ENCODE peak calls at places on chromosome 2, in six cellular contexts. One of them, this sample, is unnamed.

GRCh38 chr2:240322231-240322955 is 113.1 kb upstream of the GPC1 start:
- DNase-seq in lower leg skin: no peak
- DNase-seq in cardiac muscle cell: peak; percentile 80
- DNase-seq in stomach: no peak
- DNase-seq in fibroblast of lung: peak; percentile 70
- DNase-seq in fibroblast of pulmonary artery: peak; percentile 50
- DNase-seq in this sample: no peak

GRCh38 chr2:171514908-171515582 is 7.2 kb upstream of the CYBRD1 start:
- DNase-seq in lower leg skin: no peak
- DNase-seq in cardiac muscle cell: no peak
- DNase-seq in stomach: no peak
- DNase-seq in fibroblast of lung: no peak
- DNase-seq in fibroblast of pulmonary artery: no peak
- DNase-seq in this sample: no peak

GRCh38 chr2:196546151-196546919 is 93.2 kb upstream of the CCDC150 start:
- DNase-seq in lower leg skin: no peak
- DNase-seq in cardiac muscle cell: no peak
- DNase-seq in stomach: no peak
- DNase-seq in fibroblast of lung: no peak
- DNase-seq in fibroblast of pulmonary artery: no peak
- DNase-seq in this sample: no peak

GRCh38 chr2:105114551-105114950 is 76.7 kb downstream of the MRPS9 start:
- DNase-seq in lower leg skin: no peak
- DNase-seq in cardiac muscle cell: peak; percentile 78
- DNase-seq in stomach: no peak
- DNase-seq in fibroblast of lung: peak; percentile 75
- DNase-seq in fibroblast of pulmonary artery: peak; percentile 77
- DNase-seq in this sample: peak; percentile 63

GRCh38 chr2:147789287-147789686 is 55.5 kb upstream of the ACVR2A start:
- DNase-seq in lower leg skin: no peak
- DNase-seq in cardiac muscle cell: no peak
- DNase-seq in stomach: no peak
- DNase-seq in fibroblast of lung: no peak
- DNase-seq in fibroblast of pulmonary artery: no peak
- DNase-seq in this sample: no peak

GRCh38 chr2:232239956-232240681 is 138.4 kb upstream of the ALPP start:
- DNase-seq in lower leg skin: no peak
- DNase-seq in cardiac muscle cell: no peak
- DNase-seq in stomach: no peak
- DNase-seq in fibroblast of lung: no peak
- DNase-seq in fibroblast of pulmonary artery: no peak
- DNase-seq in this sample: no peak

GRCh38 chr2:174554514-174555119 is 43.0 kb downstream of the WIPF1 start:
- DNase-seq in lower leg skin: no peak
- DNase-seq in cardiac muscle cell: no peak
- DNase-seq in stomach: no peak
- DNase-seq in fibroblast of lung: no peak
- DNase-seq in fibroblast of pulmonary artery: no peak
- DNase-seq in this sample: no peak

GRCh38 chr2:192655916-192656315 is 461.2 kb upstream of the TMEFF2 start:
- DNase-seq in lower leg skin: no peak
- DNase-seq in cardiac muscle cell: no peak
- DNase-seq in stomach: no peak
- DNase-seq in fibroblast of lung: no peak
- DNase-seq in fibroblast of pulmonary artery: no peak
- DNase-seq in this sample: no peak

GRCh38 chr2:126482582-126483464 is 173.1 kb upstream of the GYPC start:
- DNase-seq in lower leg skin: no peak
- DNase-seq in cardiac muscle cell: peak; percentile 2
- DNase-seq in stomach: no peak
- DNase-seq in fibroblast of lung: no peak
- DNase-seq in fibroblast of pulmonary artery: no peak
- DNase-seq in this sample: peak; percentile 39

GRCh38 chr2:65367517-65367916 is 64.9 kb downstream of the SPRED2 start:
- DNase-seq in lower leg skin: peak; percentile 49
- DNase-seq in cardiac muscle cell: peak; percentile 92
- DNase-seq in stomach: peak; percentile 44
- DNase-seq in fibroblast of lung: peak; percentile 93
- DNase-seq in fibroblast of pulmonary artery: peak; percentile 95
- DNase-seq in this sample: peak; percentile 90

GRCh38 chr2:239836021-239836765 is 188.9 kb downstream of the NDUFA10 start:
- DNase-seq in lower leg skin: no peak
- DNase-seq in cardiac muscle cell: no peak
- DNase-seq in stomach: peak; percentile 13
- DNase-seq in fibroblast of lung: no peak
- DNase-seq in fibroblast of pulmonary artery: no peak
- DNase-seq in this sample: no peak

GRCh38 chr2:203786912-203787311 is 80.5 kb downstream of the CD28 start:
- DNase-seq in lower leg skin: peak; percentile 43
- DNase-seq in cardiac muscle cell: peak; percentile 85
- DNase-seq in stomach: no peak
- DNase-seq in fibroblast of lung: peak; percentile 74
- DNase-seq in fibroblast of pulmonary artery: peak; percentile 90
- DNase-seq in this sample: peak; percentile 39

GRCh38 chr2:217568289-217568985 is 434.4 kb downstream of the TNS1 start:
- DNase-seq in lower leg skin: no peak
- DNase-seq in cardiac muscle cell: no peak
- DNase-seq in stomach: no peak
- DNase-seq in fibroblast of lung: no peak
- DNase-seq in fibroblast of pulmonary artery: no peak
- DNase-seq in this sample: no peak

GRCh38 chr2:232139171-232139594 is 177.7 kb downstream of the DIS3L2 start:
- DNase-seq in lower leg skin: no peak
- DNase-seq in cardiac muscle cell: no peak
- DNase-seq in stomach: no peak
- DNase-seq in fibroblast of lung: no peak
- DNase-seq in fibroblast of pulmonary artery: no peak
- DNase-seq in this sample: no peak

GRCh38 chr2:136118819-136119716 is 1.1 kb upstream of the CXCR4 start:
- DNase-seq in lower leg skin: no peak
- DNase-seq in cardiac muscle cell: no peak
- DNase-seq in stomach: peak; percentile 64
- DNase-seq in fibroblast of lung: no peak
- DNase-seq in fibroblast of pulmonary artery: no peak
- DNase-seq in this sample: peak; percentile 85

GRCh38 chr2:205166749-205167148 is 515.6 kb upstream of the NRP2 start:
- DNase-seq in lower leg skin: no peak
- DNase-seq in cardiac muscle cell: peak; percentile 44
- DNase-seq in stomach: no peak
- DNase-seq in fibroblast of lung: no peak
- DNase-seq in fibroblast of pulmonary artery: no peak
- DNase-seq in this sample: no peak

GRCh38 chr2:181241366-181241765 is 215.8 kb upstream of the ITGA4 start:
- DNase-seq in lower leg skin: no peak
- DNase-seq in cardiac muscle cell: no peak
- DNase-seq in stomach: no peak
- DNase-seq in fibroblast of lung: no peak
- DNase-seq in fibroblast of pulmonary artery: no peak
- DNase-seq in this sample: no peak

GRCh38 chr2:187783446-187783845 is 229.2 kb upstream of the TFPI start:
- DNase-seq in lower leg skin: no peak
- DNase-seq in cardiac muscle cell: no peak
- DNase-seq in stomach: no peak
- DNase-seq in fibroblast of lung: peak; percentile 3
- DNase-seq in fibroblast of pulmonary artery: no peak
- DNase-seq in this sample: no peak

GRCh38 chr2:45014016-45014702 is 4.9 kb upstream of the SIX2 start:
- DNase-seq in lower leg skin: no peak
- DNase-seq in cardiac muscle cell: peak; percentile 84
- DNase-seq in stomach: peak; percentile 43
- DNase-seq in fibroblast of lung: peak; percentile 55
- DNase-seq in fibroblast of pulmonary artery: peak; percentile 69
- DNase-seq in this sample: peak; percentile 78

GRCh38 chr2:213046431-213046830 is 105.0 kb downstream of the IKZF2 start:
- DNase-seq in lower leg skin: no peak
- DNase-seq in cardiac muscle cell: no peak
- DNase-seq in stomach: no peak
- DNase-seq in fibroblast of lung: no peak
- DNase-seq in fibroblast of pulmonary artery: no peak
- DNase-seq in this sample: no peak

GRCh38 chr2:88221365-88221942 is 51.3 kb downstream of the THNSL2 start:
- DNase-seq in lower leg skin: no peak
- DNase-seq in cardiac muscle cell: no peak
- DNase-seq in stomach: no peak
- DNase-seq in fibroblast of lung: no peak
- DNase-seq in fibroblast of pulmonary artery: no peak
- DNase-seq in this sample: no peak

GRCh38 chr2:231699006-231699405 is 9.3 kb upstream of the PTMA start:
- DNase-seq in lower leg skin: no peak
- DNase-seq in cardiac muscle cell: no peak
- DNase-seq in stomach: no peak
- DNase-seq in fibroblast of lung: peak; percentile 39
- DNase-seq in fibroblast of pulmonary artery: no peak
- DNase-seq in this sample: no peak

DNA sequence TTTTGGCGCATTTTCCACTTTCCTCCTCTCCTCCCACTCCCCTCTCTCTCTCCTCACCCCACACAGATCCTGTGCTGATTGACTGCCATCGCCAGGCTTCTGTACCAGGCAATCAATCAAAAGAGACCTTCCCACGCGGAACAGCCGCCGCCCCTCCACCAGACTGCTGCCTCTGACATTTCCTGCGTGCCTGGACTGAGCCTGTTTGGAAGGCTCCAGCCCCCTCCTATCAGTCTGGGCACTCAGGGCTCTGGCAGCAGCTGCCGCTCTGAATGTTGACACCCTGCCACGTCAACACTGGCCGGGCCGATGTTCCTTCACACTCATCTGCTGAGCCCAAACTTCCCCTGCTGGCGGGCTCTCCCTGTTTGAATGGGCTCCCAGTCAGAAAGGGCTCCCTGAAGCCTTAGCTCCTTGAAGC is 467.7 kb downstream of the EPHA4 start:
- DNase-seq in lower leg skin: peak; percentile 58
- DNase-seq in cardiac muscle cell: peak; percentile 44
- DNase-seq in stomach: peak; percentile 34
- DNase-seq in fibroblast of lung: peak; percentile 62
- DNase-seq in fibroblast of pulmonary artery: peak; percentile 29
- DNase-seq in this sample: no peak
- TF ChIP-seq CTCF in lower leg skin: no peak
- TF ChIP-seq CTCF in cardiac muscle cell: no peak
- TF ChIP-seq CTCF in stomach: no peak
- TF ChIP-seq CTCF in fibroblast of lung: no peak
- TF ChIP-seq CTCF in fibroblast of pulmonary artery: no peak
- TF ChIP-seq CTCF in this sample: no peak

GRCh38 chr2:159725713-159726112 is 13.4 kb downstream of the MARCHF7 start:
- DNase-seq in lower leg skin: no peak
- DNase-seq in cardiac muscle cell: no peak
- DNase-seq in stomach: no peak
- DNase-seq in fibroblast of lung: no peak
- DNase-seq in fibroblast of pulmonary artery: no peak
- DNase-seq in this sample: no peak
- H3K4me3 ChIP-seq in lower leg skin: no peak overlapping the region
- H3K4me3 ChIP-seq in cardiac muscle cell: no peak overlapping the region
- H3K4me3 ChIP-seq in stomach: no peak overlapping the region
- H3K4me3 ChIP-seq in fibroblast of lung: no peak overlapping the region
- H3K4me3 ChIP-seq in fibroblast of pulmonary artery: no peak overlapping the region
- H3K4me3 ChIP-seq in this sample: no peak overlapping the region

GRCh38 chr2:106800180-106800579 is 85.8 kb downstream of the ST6GAL2 start:
- DNase-seq in lower leg skin: no peak
- DNase-seq in cardiac muscle cell: no peak
- DNase-seq in stomach: no peak
- DNase-seq in fibroblast of lung: no peak
- DNase-seq in fibroblast of pulmonary artery: no peak
- DNase-seq in this sample: no peak
- TF ChIP-seq CTCF in lower leg skin: no peak
- TF ChIP-seq CTCF in cardiac muscle cell: no peak
- TF ChIP-seq CTCF in stomach: no peak
- TF ChIP-seq CTCF in fibroblast of lung: no peak
- TF ChIP-seq CTCF in fibroblast of pulmonary artery: no peak
- TF ChIP-seq CTCF in this sample: no peak

GRCh38 chr2:70889716-70890037 is 46.0 kb upstream of the ATP6V1B1 start:
- DNase-seq in lower leg skin: no peak
- DNase-seq in cardiac muscle cell: no peak
- DNase-seq in stomach: no peak
- DNase-seq in fibroblast of lung: no peak
- DNase-seq in fibroblast of pulmonary artery: no peak
- DNase-seq in this sample: no peak
- H3K4me3 ChIP-seq in lower leg skin: no peak overlapping the region
- H3K4me3 ChIP-seq in cardiac muscle cell: no peak overlapping the region
- H3K4me3 ChIP-seq in stomach: no peak overlapping the region
- H3K4me3 ChIP-seq in fibroblast of lung: no peak overlapping the region
- H3K4me3 ChIP-seq in fibroblast of pulmonary artery: no peak overlapping the region
- H3K4me3 ChIP-seq in this sample: no peak overlapping the region

GRCh38 chr2:155320236-155320635 is 621.7 kb downstream of the KCNJ3 start:
- DNase-seq in lower leg skin: no peak
- DNase-seq in cardiac muscle cell: no peak
- DNase-seq in stomach: no peak
- DNase-seq in fibroblast of lung: no peak
- DNase-seq in fibroblast of pulmonary artery: no peak
- DNase-seq in this sample: no peak

GRCh38 chr2:155310589-155310988 is 612.1 kb downstream of the KCNJ3 start:
- DNase-seq in lower leg skin: no peak
- DNase-seq in cardiac muscle cell: peak; percentile 33
- DNase-seq in stomach: no peak
- DNase-seq in fibroblast of lung: peak; percentile 48
- DNase-seq in fibroblast of pulmonary artery: peak; percentile 40
- DNase-seq in this sample: peak; percentile 54

GRCh38 chr2:155318710-155319109 is 620.2 kb downstream of the KCNJ3 start:
- DNase-seq in lower leg skin: no peak
- DNase-seq in cardiac muscle cell: no peak
- DNase-seq in stomach: no peak
- DNase-seq in fibroblast of lung: no peak
- DNase-seq in fibroblast of pulmonary artery: no peak
- DNase-seq in this sample: no peak

DNA sequence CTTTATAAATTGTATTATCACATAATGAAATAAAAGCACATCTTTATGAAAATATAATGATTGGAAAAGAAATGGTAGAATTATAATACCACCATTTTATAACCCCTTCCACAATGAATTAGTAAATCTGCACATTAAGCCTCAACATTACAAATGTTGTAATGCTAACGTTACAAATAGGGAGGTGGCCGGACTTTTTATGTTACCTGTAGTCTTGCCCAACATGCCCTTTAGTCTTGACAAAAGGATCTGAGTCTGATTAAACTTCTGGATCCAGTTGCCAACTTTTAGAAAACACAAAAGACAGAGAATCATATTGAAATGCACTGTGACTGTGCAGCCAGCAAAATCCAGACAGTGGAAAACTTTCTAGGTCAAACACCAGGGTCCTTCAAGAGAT is 617.3 kb downstream of the KCNJ3 start:
- DNase-seq in lower leg skin: no peak
- DNase-seq in cardiac muscle cell: no peak
- DNase-seq in stomach: no peak
- DNase-seq in fibroblast of lung: no peak
- DNase-seq in fibroblast of pulmonary artery: no peak
- DNase-seq in this sample: no peak
- TF ChIP-seq CTCF in lower leg skin: no peak
- TF ChIP-seq CTCF in cardiac muscle cell: no peak
- TF ChIP-seq CTCF in stomach: no peak
- TF ChIP-seq CTCF in fibroblast of lung: no peak
- TF ChIP-seq CTCF in fibroblast of pulmonary artery: no peak
- TF ChIP-seq CTCF in this sample: no peak

This sample was measured in NB4.